ENCODE peak calls at places on chromosome 20, in eight cellular contexts. One of them, this sample, is unnamed.

GRCh38 chr20:62355527-62356142 is 11.5 kb downstream of the LAMA5 start:
- DNase-seq in IMR-90: no peak
- DNase-seq in OCI-LY7: no peak
- DNase-seq in mucosa of descending colon: no peak
- DNase-seq in spleen: no peak
- DNase-seq in Peyer's patch: no peak
- DNase-seq in transverse colon: no peak
- DNase-seq in A549: no peak
- DNase-seq in this sample: no peak

GRCh38 chr20:62776692-62777527 is 19.4 kb upstream of the MRGBP start:
- DNase-seq in IMR-90: peak; percentile 13
- DNase-seq in OCI-LY7: peak; percentile 86
- DNase-seq in mucosa of descending colon: peak; percentile 63
- DNase-seq in spleen: peak; percentile 85
- DNase-seq in Peyer's patch: peak; percentile 61
- DNase-seq in transverse colon: peak; percentile 55
- DNase-seq in A549: no peak
- DNase-seq in this sample: no peak

GRCh38 chr20:59520814-59521213 is 83.5 kb upstream of the PHACTR3 start:
- DNase-seq in IMR-90: no peak
- DNase-seq in OCI-LY7: no peak
- DNase-seq in mucosa of descending colon: no peak
- DNase-seq in spleen: no peak
- DNase-seq in Peyer's patch: no peak
- DNase-seq in transverse colon: no peak
- DNase-seq in A549: no peak
- DNase-seq in this sample: no peak

GRCh38 chr20:15100506-15101160 is 763.2 kb upstream of the FLRT3 start:
- DNase-seq in IMR-90: no peak
- DNase-seq in OCI-LY7: no peak
- DNase-seq in mucosa of descending colon: no peak
- DNase-seq in spleen: no peak
- DNase-seq in Peyer's patch: no peak
- DNase-seq in transverse colon: no peak
- DNase-seq in A549: no peak
- DNase-seq in this sample: peak; percentile 55

GRCh38 chr20:63053430-63054102 is 46.8 kb upstream of the BHLHE23 start:
- DNase-seq in IMR-90: no peak
- DNase-seq in OCI-LY7: no peak
- DNase-seq in mucosa of descending colon: peak; percentile 6
- DNase-seq in spleen: peak; percentile 41
- DNase-seq in Peyer's patch: peak; percentile 13
- DNase-seq in transverse colon: no peak
- DNase-seq in A549: no peak
- DNase-seq in this sample: no peak

GRCh38 chr20:56631318-56631989 is 2.3 kb downstream of the TFAP2C start:
- DNase-seq in IMR-90: no peak
- DNase-seq in OCI-LY7: no peak
- DNase-seq in mucosa of descending colon: peak; percentile 27
- DNase-seq in spleen: no peak
- DNase-seq in Peyer's patch: no peak
- DNase-seq in transverse colon: no peak
- DNase-seq in A549: no peak
- DNase-seq in this sample: no peak

GRCh38 chr20:36629719-36630340 is 16.2 kb downstream of the SLA2 start:
- DNase-seq in IMR-90: no peak
- DNase-seq in OCI-LY7: peak; percentile 78
- DNase-seq in mucosa of descending colon: peak; percentile 41
- DNase-seq in spleen: peak; percentile 87
- DNase-seq in Peyer's patch: no peak
- DNase-seq in transverse colon: peak; percentile 44
- DNase-seq in A549: no peak
- DNase-seq in this sample: no peak

GRCh38 chr20:4726710-4727391 is 5.1 kb downstream of the PRND start:
- DNase-seq in IMR-90: peak; percentile 82
- DNase-seq in OCI-LY7: peak; percentile 16
- DNase-seq in mucosa of descending colon: no peak
- DNase-seq in spleen: peak; percentile 80
- DNase-seq in Peyer's patch: no peak
- DNase-seq in transverse colon: peak; percentile 20
- DNase-seq in A549: no peak
- DNase-seq in this sample: peak; percentile 44

GRCh38 chr20:29743101-29743931 is 1514.1 kb upstream of the DEFB115 start:
- DNase-seq in IMR-90: no peak
- DNase-seq in OCI-LY7: no peak
- DNase-seq in mucosa of descending colon: no peak
- DNase-seq in spleen: peak; percentile 66
- DNase-seq in Peyer's patch: no peak
- DNase-seq in transverse colon: no peak
- DNase-seq in A549: no peak
- DNase-seq in this sample: no peak

GRCh38 chr20:4465855-4466545 is 255.7 kb upstream of the PRND start:
- DNase-seq in IMR-90: peak; percentile 20
- DNase-seq in OCI-LY7: no peak
- DNase-seq in mucosa of descending colon: no peak
- DNase-seq in spleen: no peak
- DNase-seq in Peyer's patch: no peak
- DNase-seq in transverse colon: no peak
- DNase-seq in A549: no peak
- DNase-seq in this sample: no peak

GRCh38 chr20:31605902-31606677 is 1.0 kb downstream of the ID1 start:
- DNase-seq in IMR-90: no peak
- DNase-seq in OCI-LY7: no peak
- DNase-seq in mucosa of descending colon: peak; percentile 66
- DNase-seq in spleen: peak; percentile 83
- DNase-seq in Peyer's patch: peak; percentile 65
- DNase-seq in transverse colon: peak; percentile 57
- DNase-seq in A549: no peak
- DNase-seq in this sample: no peak

GRCh38 chr20:36246410-36246809 is 10.1 kb downstream of the AAR2 start:
- DNase-seq in IMR-90: no peak
- DNase-seq in OCI-LY7: no peak
- DNase-seq in mucosa of descending colon: no peak
- DNase-seq in spleen: no peak
- DNase-seq in Peyer's patch: no peak
- DNase-seq in transverse colon: no peak
- DNase-seq in A549: no peak
- DNase-seq in this sample: no peak

GRCh38 chr20:20083796-20084195 is 31.5 kb downstream of the CFAP61 start:
- DNase-seq in IMR-90: peak; percentile 20
- DNase-seq in OCI-LY7: peak; percentile 48
- DNase-seq in mucosa of descending colon: no peak
- DNase-seq in spleen: no peak
- DNase-seq in Peyer's patch: no peak
- DNase-seq in transverse colon: no peak
- DNase-seq in A549: peak; percentile 29
- DNase-seq in this sample: no peak

GRCh38 chr20:34938466-34939163 is 17.0 kb downstream of the GSS start:
- DNase-seq in IMR-90: no peak
- DNase-seq in OCI-LY7: no peak
- DNase-seq in mucosa of descending colon: peak; percentile 91
- DNase-seq in spleen: no peak
- DNase-seq in Peyer's patch: peak; percentile 76
- DNase-seq in transverse colon: peak; percentile 87
- DNase-seq in A549: no peak
- DNase-seq in this sample: no peak

GRCh38 chr20:51563597-51564332 is 21.2 kb upstream of the NFATC2 start:
- DNase-seq in IMR-90: peak; percentile 86
- DNase-seq in OCI-LY7: no peak
- DNase-seq in mucosa of descending colon: peak; percentile 52
- DNase-seq in spleen: no peak
- DNase-seq in Peyer's patch: peak; percentile 67
- DNase-seq in transverse colon: peak; percentile 38
- DNase-seq in A549: peak; percentile 81
- DNase-seq in this sample: peak; percentile 42

GRCh38 chr20:43844778-43845614 is 69.7 kb upstream of the TOX2 start:
- DNase-seq in IMR-90: peak; percentile 95
- DNase-seq in OCI-LY7: no peak
- DNase-seq in mucosa of descending colon: no peak
- DNase-seq in spleen: no peak
- DNase-seq in Peyer's patch: no peak
- DNase-seq in transverse colon: no peak
- DNase-seq in A549: no peak
- DNase-seq in this sample: peak; percentile 66

GRCh38 chr20:45373353-45374100 is 4.6 kb downstream of the TP53TG5 start:
- DNase-seq in IMR-90: peak; percentile 66
- DNase-seq in OCI-LY7: peak; percentile 83
- DNase-seq in mucosa of descending colon: peak; percentile 96
- DNase-seq in spleen: peak; percentile 97
- DNase-seq in Peyer's patch: peak; percentile 94
- DNase-seq in transverse colon: peak; percentile 95
- DNase-seq in A549: peak; percentile 91
- DNase-seq in this sample: peak; percentile 26

DNA sequence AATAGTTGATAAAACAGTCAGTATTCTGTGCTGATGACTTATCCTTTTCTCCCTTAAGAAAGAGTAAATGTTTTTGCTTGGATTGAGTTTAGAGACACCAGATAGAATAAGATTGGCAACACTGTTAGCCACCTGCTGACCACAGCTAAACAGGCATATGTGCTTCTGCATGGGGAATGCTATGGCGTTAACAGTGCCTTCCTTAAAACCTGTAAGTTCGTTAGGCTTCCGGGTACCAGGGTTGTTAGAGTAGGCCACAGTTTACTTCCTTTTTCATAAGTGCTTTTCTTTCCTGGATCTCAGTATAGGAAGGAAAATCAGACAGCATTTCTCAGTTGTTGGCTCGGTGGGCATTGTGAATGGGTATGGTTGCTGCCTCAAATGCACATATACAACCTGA is 22.8 kb downstream of the TOP1 start:
- DNase-seq in IMR-90: no peak
- DNase-seq in OCI-LY7: no peak
- DNase-seq in mucosa of descending colon: no peak
- DNase-seq in spleen: no peak
- DNase-seq in Peyer's patch: no peak
- DNase-seq in transverse colon: no peak
- DNase-seq in A549: no peak
- DNase-seq in this sample: no peak
- H3K4me1 ChIP-seq in IMR-90: peaks cover 34% of the 10 kb centered on the region
- H3K4me1 ChIP-seq in OCI-LY7: peaks cover 74% of the 10 kb centered on the region
- H3K4me1 ChIP-seq in mucosa of descending colon: peaks cover 82% of the 10 kb centered on the region
- H3K4me1 ChIP-seq in spleen: peaks cover 99% of the 10 kb centered on the region
- H3K4me1 ChIP-seq in Peyer's patch: no peaks in the 10 kb centered on the region
- H3K4me1 ChIP-seq in transverse colon: peaks cover 72% of the 10 kb centered on the region
- H3K4me1 ChIP-seq in A549: peaks cover 83% of the 10 kb centered on the region
- H3K4me1 ChIP-seq in this sample: peaks cover 44% of the 10 kb centered on the region

GRCh38 chr20:380763-381580 is 412 bp downstream of the TRIB3 start:
- DNase-seq in IMR-90: peak; percentile 57
- DNase-seq in OCI-LY7: peak; percentile 91
- DNase-seq in mucosa of descending colon: peak; percentile 71
- DNase-seq in spleen: peak; percentile 93
- DNase-seq in Peyer's patch: peak; percentile 69
- DNase-seq in transverse colon: peak; percentile 58
- DNase-seq in A549: peak; percentile 84
- DNase-seq in this sample: no peak
- TF ChIP-seq CTCF in IMR-90: no peak
- TF ChIP-seq CTCF in OCI-LY7: no peak
- TF ChIP-seq CTCF in mucosa of descending colon: no peak
- TF ChIP-seq CTCF in spleen: no peak
- TF ChIP-seq CTCF in Peyer's patch: no peak
- TF ChIP-seq CTCF in transverse colon: no peak
- TF ChIP-seq CTCF in A549: peak; percentile 19
- TF ChIP-seq CTCF in this sample: no peak

GRCh38 chr20:49343246-49343645 is 65.4 kb upstream of the ZNFX1 start:
- DNase-seq in IMR-90: no peak
- DNase-seq in OCI-LY7: no peak
- DNase-seq in mucosa of descending colon: no peak
- DNase-seq in spleen: no peak
- DNase-seq in Peyer's patch: no peak
- DNase-seq in transverse colon: no peak
- DNase-seq in A549: no peak
- DNase-seq in this sample: peak; percentile 64

GRCh38 chr20:49345538-49345937 is 67.7 kb upstream of the ZNFX1 start:
- DNase-seq in IMR-90: peak; percentile 32
- DNase-seq in OCI-LY7: no peak
- DNase-seq in mucosa of descending colon: no peak
- DNase-seq in spleen: no peak
- DNase-seq in Peyer's patch: no peak
- DNase-seq in transverse colon: no peak
- DNase-seq in A549: no peak
- DNase-seq in this sample: peak; percentile 75

GRCh38 chr20:49346682-49347081 is 68.8 kb upstream of the ZNFX1 start:
- DNase-seq in IMR-90: no peak
- DNase-seq in OCI-LY7: no peak
- DNase-seq in mucosa of descending colon: no peak
- DNase-seq in spleen: no peak
- DNase-seq in Peyer's patch: no peak
- DNase-seq in transverse colon: no peak
- DNase-seq in A549: no peak
- DNase-seq in this sample: no peak

GRCh38 chr20:49344140-49344539 is 66.3 kb upstream of the ZNFX1 start:
- DNase-seq in IMR-90: no peak
- DNase-seq in OCI-LY7: no peak
- DNase-seq in mucosa of descending colon: no peak
- DNase-seq in spleen: no peak
- DNase-seq in Peyer's patch: no peak
- DNase-seq in transverse colon: no peak
- DNase-seq in A549: no peak
- DNase-seq in this sample: no peak

GRCh38 chr20:49344975-49345374 is 67.1 kb upstream of the ZNFX1 start:
- DNase-seq in IMR-90: peak; percentile 92
- DNase-seq in OCI-LY7: no peak
- DNase-seq in mucosa of descending colon: no peak
- DNase-seq in spleen: no peak
- DNase-seq in Peyer's patch: no peak
- DNase-seq in transverse colon: peak; percentile 41
- DNase-seq in A549: peak; percentile 89
- DNase-seq in this sample: peak; percentile 88
- H3K4me1 ChIP-seq in IMR-90: peaks cover 9% of the 10 kb centered on the region
- H3K4me1 ChIP-seq in OCI-LY7: no peaks in the 10 kb centered on the region
- H3K4me1 ChIP-seq in mucosa of descending colon: no peaks in the 10 kb centered on the region
- H3K4me1 ChIP-seq in spleen: no peaks in the 10 kb centered on the region
- H3K4me1 ChIP-seq in Peyer's patch: no peaks in the 10 kb centered on the region
- H3K4me1 ChIP-seq in transverse colon: peaks cover 3% of the 10 kb centered on the region
- H3K4me1 ChIP-seq in A549: peaks cover 50% of the 10 kb centered on the region
- H3K4me1 ChIP-seq in this sample: peaks cover 13% of the 10 kb centered on the region

DNA sequence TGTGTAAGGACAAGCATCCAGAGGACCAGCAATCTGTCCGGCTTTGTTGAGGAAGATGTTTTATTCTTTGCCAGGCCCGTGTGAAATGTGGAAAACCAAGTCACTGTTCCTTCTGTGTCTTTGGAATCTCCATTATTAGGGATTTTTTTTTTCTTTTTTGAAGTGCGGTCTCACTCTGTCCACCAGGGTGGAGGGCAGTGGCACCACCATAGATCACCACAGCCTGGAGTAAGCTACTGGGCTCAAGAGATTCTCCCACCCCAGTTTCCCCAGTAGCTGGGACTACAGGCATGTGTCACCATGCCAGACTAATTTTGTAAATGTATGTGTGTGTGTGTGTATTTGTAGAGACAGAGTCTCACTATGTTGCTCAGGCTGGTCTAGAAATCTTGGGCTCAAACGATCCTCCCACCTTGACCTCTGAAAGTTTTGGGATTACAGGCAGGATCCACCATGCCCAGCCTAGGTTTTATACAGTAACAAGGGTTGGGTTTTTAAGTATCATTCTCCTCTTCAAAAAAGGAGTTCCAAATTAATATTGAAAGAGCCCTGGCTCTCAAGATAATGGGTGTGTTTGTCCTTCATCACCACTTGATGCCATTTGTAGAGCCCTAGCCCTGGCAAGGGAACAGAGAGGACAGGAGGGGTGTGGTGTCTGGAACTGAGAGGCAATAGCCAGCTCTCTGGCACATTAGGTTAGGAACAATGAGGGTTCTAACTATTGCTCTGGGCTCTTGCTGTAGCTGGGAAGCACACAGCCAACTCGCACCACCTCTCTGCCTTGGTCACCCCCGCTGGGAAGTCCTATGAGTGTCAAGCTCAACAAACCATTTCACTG is 3.1 kb downstream of the LAMP5 start:
- DNase-seq in IMR-90: no peak
- DNase-seq in OCI-LY7: no peak
- DNase-seq in mucosa of descending colon: no peak
- DNase-seq in spleen: no peak
- DNase-seq in Peyer's patch: no peak
- DNase-seq in transverse colon: no peak
- DNase-seq in A549: no peak
- DNase-seq in this sample: no peak
- TF ChIP-seq CTCF in IMR-90: no peak
- TF ChIP-seq CTCF in OCI-LY7: no peak
- TF ChIP-seq CTCF in mucosa of descending colon: no peak
- TF ChIP-seq CTCF in spleen: no peak
- TF ChIP-seq CTCF in Peyer's patch: no peak
- TF ChIP-seq CTCF in transverse colon: no peak
- TF ChIP-seq CTCF in A549: no peak
- TF ChIP-seq CTCF in this sample: no peak

This sample was measured in foreskin keratinocyte.